ENCODE peak calls at places on chromosomes 5 and 9, in ten cellular contexts. One of them, this sample, is unnamed.

GRCh38 chr9:119052339-119053030 is 316.8 kb downstream of the BRINP1 start:
- DNase-seq in endothelial cell of umbilical vein: no peak
- DNase-seq in HCT116: no peak
- DNase-seq in neural progenitor cell: no peak
- DNase-seq in PC-9: peak
- DNase-seq in PC-3: no peak
- DNase-seq in fibroblast of lung: no peak
- DNase-seq in GM23248: no peak
- DNase-seq in keratinocyte: no peak
- DNase-seq in mammary epithelial cell: peak
- DNase-seq in this sample: no peak

GRCh38 chr5:132466453-132467291 is 23.9 kb downstream of the IRF1 start:
- DNase-seq in neural progenitor cell: no peak
- DNase-seq in HCT116: no peak
- DNase-seq in PC-3: no peak
- DNase-seq in fibroblast of lung: peak
- DNase-seq in GM23248: no peak
- DNase-seq in mammary epithelial cell: peak
- DNase-seq in PC-9: peak
- DNase-seq in endothelial cell of umbilical vein: peak
- DNase-seq in keratinocyte: peak
- DNase-seq in this sample: no peak

GRCh38 chr5:107698286-107698685 is 27.5 kb upstream of the EFNA5 start:
- DNase-seq in PC-3: no peak
- DNase-seq in keratinocyte: no peak
- DNase-seq in mammary epithelial cell: no peak
- DNase-seq in HCT116: no peak
- DNase-seq in GM23248: peak
- DNase-seq in endothelial cell of umbilical vein: no peak
- DNase-seq in fibroblast of lung: no peak
- DNase-seq in neural progenitor cell: no peak
- DNase-seq in PC-9: no peak
- DNase-seq in this sample: no peak

GRCh38 chr5:59424515-59424914 is 469.0 kb downstream of the PDE4D start:
- DNase-seq in GM23248: no peak
- DNase-seq in keratinocyte: no peak
- DNase-seq in PC-3: no peak
- DNase-seq in HCT116: no peak
- DNase-seq in fibroblast of lung: no peak
- DNase-seq in PC-9: no peak
- DNase-seq in neural progenitor cell: no peak
- DNase-seq in mammary epithelial cell: no peak
- DNase-seq in endothelial cell of umbilical vein: no peak
- DNase-seq in this sample: no peak

GRCh38 chr5:59049070-59049469 is 466.2 kb downstream of the RAB3C start:
- DNase-seq in fibroblast of lung: no peak
- DNase-seq in PC-3: peak
- DNase-seq in neural progenitor cell: no peak
- DNase-seq in mammary epithelial cell: no peak
- DNase-seq in HCT116: no peak
- DNase-seq in PC-9: no peak
- DNase-seq in GM23248: no peak
- DNase-seq in keratinocyte: no peak
- DNase-seq in endothelial cell of umbilical vein: no peak
- DNase-seq in this sample: no peak

GRCh38 chr5:139634541-139634940 is 13.6 kb upstream of the CXXC5 start:
- DNase-seq in keratinocyte: no peak
- DNase-seq in GM23248: no peak
- DNase-seq in HCT116: no peak
- DNase-seq in PC-9: no peak
- DNase-seq in mammary epithelial cell: no peak
- DNase-seq in endothelial cell of umbilical vein: no peak
- DNase-seq in neural progenitor cell: no peak
- DNase-seq in PC-3: no peak
- DNase-seq in fibroblast of lung: no peak
- DNase-seq in this sample: no peak

GRCh38 chr5:160539431-160539830 is 117.8 kb downstream of the PTTG1 start:
- DNase-seq in GM23248: peak
- DNase-seq in HCT116: no peak
- DNase-seq in PC-3: peak
- DNase-seq in endothelial cell of umbilical vein: no peak
- DNase-seq in PC-9: no peak
- DNase-seq in fibroblast of lung: no peak
- DNase-seq in keratinocyte: no peak
- DNase-seq in neural progenitor cell: no peak
- DNase-seq in mammary epithelial cell: peak
- DNase-seq in this sample: no peak

GRCh38 chr5:33362915-33363314 is 77.8 kb upstream of the TARS1 start:
- DNase-seq in endothelial cell of umbilical vein: peak
- DNase-seq in keratinocyte: no peak
- DNase-seq in mammary epithelial cell: no peak
- DNase-seq in PC-9: no peak
- DNase-seq in HCT116: no peak
- DNase-seq in PC-3: no peak
- DNase-seq in neural progenitor cell: peak
- DNase-seq in GM23248: no peak
- DNase-seq in fibroblast of lung: peak
- DNase-seq in this sample: no peak

GRCh38 chr9:136372561-136373299 is 739 bp downstream of the CARD9 start:
- DNase-seq in PC-9: peak
- DNase-seq in endothelial cell of umbilical vein: peak
- DNase-seq in PC-3: peak
- DNase-seq in keratinocyte: no peak
- DNase-seq in neural progenitor cell: peak
- DNase-seq in GM23248: peak
- DNase-seq in HCT116: no peak
- DNase-seq in fibroblast of lung: peak
- DNase-seq in mammary epithelial cell: peak
- DNase-seq in this sample: no peak

GRCh38 chr9:98781588-98782383 is 14.6 kb downstream of the ANKS6 start:
- DNase-seq in neural progenitor cell: no peak
- DNase-seq in GM23248: no peak
- DNase-seq in PC-3: peak
- DNase-seq in endothelial cell of umbilical vein: no peak
- DNase-seq in HCT116: peak
- DNase-seq in mammary epithelial cell: peak
- DNase-seq in keratinocyte: peak
- DNase-seq in fibroblast of lung: no peak
- DNase-seq in PC-9: peak
- DNase-seq in this sample: no peak

GRCh38 chr9:132857031-132857430 is 21.1 kb downstream of the AK8 start:
- DNase-seq in PC-9: no peak
- DNase-seq in fibroblast of lung: peak
- DNase-seq in mammary epithelial cell: no peak
- DNase-seq in HCT116: no peak
- DNase-seq in neural progenitor cell: peak
- DNase-seq in endothelial cell of umbilical vein: no peak
- DNase-seq in keratinocyte: no peak
- DNase-seq in PC-3: no peak
- DNase-seq in GM23248: peak
- DNase-seq in this sample: no peak

GRCh38 chr5:113053614-113054013 is 77.0 kb downstream of the DCP2 start:
- DNase-seq in neural progenitor cell: no peak
- DNase-seq in fibroblast of lung: peak
- DNase-seq in HCT116: no peak
- DNase-seq in PC-9: peak
- DNase-seq in PC-3: no peak
- DNase-seq in mammary epithelial cell: no peak
- DNase-seq in GM23248: no peak
- DNase-seq in endothelial cell of umbilical vein: no peak
- DNase-seq in keratinocyte: no peak
- DNase-seq in this sample: no peak

GRCh38 chr5:135039526-135040296 is 5.7 kb upstream of the PITX1 start:
- DNase-seq in mammary epithelial cell: peak
- DNase-seq in PC-3: no peak
- DNase-seq in endothelial cell of umbilical vein: no peak
- DNase-seq in HCT116: no peak
- DNase-seq in GM23248: no peak
- DNase-seq in PC-9: peak
- DNase-seq in neural progenitor cell: peak
- DNase-seq in keratinocyte: no peak
- DNase-seq in fibroblast of lung: no peak
- DNase-seq in this sample: no peak

GRCh38 chr9:37994639-37995347 is 74.2 kb downstream of the SHB start:
- DNase-seq in endothelial cell of umbilical vein: peak
- DNase-seq in HCT116: no peak
- DNase-seq in neural progenitor cell: no peak
- DNase-seq in PC-3: no peak
- DNase-seq in GM23248: peak
- DNase-seq in keratinocyte: peak
- DNase-seq in PC-9: no peak
- DNase-seq in fibroblast of lung: peak
- DNase-seq in mammary epithelial cell: no peak
- DNase-seq in this sample: peak

GRCh38 chr5:10663531-10664183 is 97.4 kb downstream of the DAP start:
- DNase-seq in PC-3: peak
- DNase-seq in neural progenitor cell: peak
- DNase-seq in mammary epithelial cell: no peak
- DNase-seq in fibroblast of lung: peak
- DNase-seq in GM23248: peak
- DNase-seq in keratinocyte: no peak
- DNase-seq in HCT116: no peak
- DNase-seq in endothelial cell of umbilical vein: no peak
- DNase-seq in PC-9: no peak
- DNase-seq in this sample: no peak

GRCh38 chr9:101564252-101564651 is 30.5 kb downstream of the PPP3R2 start:
- DNase-seq in GM23248: no peak
- DNase-seq in PC-9: no peak
- DNase-seq in fibroblast of lung: no peak
- DNase-seq in HCT116: no peak
- DNase-seq in neural progenitor cell: no peak
- DNase-seq in mammary epithelial cell: no peak
- DNase-seq in PC-3: no peak
- DNase-seq in endothelial cell of umbilical vein: no peak
- DNase-seq in keratinocyte: no peak
- DNase-seq in this sample: no peak

GRCh38 chr5:76620166-76620565 is 3.0 kb downstream of the F2RL2 start:
- DNase-seq in HCT116: no peak
- DNase-seq in PC-3: no peak
- DNase-seq in fibroblast of lung: no peak
- DNase-seq in keratinocyte: no peak
- DNase-seq in PC-9: no peak
- DNase-seq in endothelial cell of umbilical vein: no peak
- DNase-seq in mammary epithelial cell: no peak
- DNase-seq in neural progenitor cell: no peak
- DNase-seq in GM23248: no peak
- DNase-seq in this sample: no peak

GRCh38 chr5:38718874-38719391 is 126.9 kb upstream of the OSMR start:
- DNase-seq in fibroblast of lung: peak
- DNase-seq in GM23248: peak
- DNase-seq in HCT116: no peak
- DNase-seq in neural progenitor cell: no peak
- DNase-seq in keratinocyte: no peak
- DNase-seq in PC-3: no peak
- DNase-seq in mammary epithelial cell: no peak
- DNase-seq in PC-9: no peak
- DNase-seq in endothelial cell of umbilical vein: no peak
- DNase-seq in this sample: peak

GRCh38 chr5:92909545-92909962 is 671.5 kb downstream of the NR2F1-AS1 start:
- DNase-seq in endothelial cell of umbilical vein: peak
- DNase-seq in mammary epithelial cell: no peak
- DNase-seq in PC-9: no peak
- DNase-seq in PC-3: peak
- DNase-seq in keratinocyte: no peak
- DNase-seq in HCT116: no peak
- DNase-seq in neural progenitor cell: peak
- DNase-seq in GM23248: peak
- DNase-seq in fibroblast of lung: peak
- DNase-seq in this sample: peak

DNA sequence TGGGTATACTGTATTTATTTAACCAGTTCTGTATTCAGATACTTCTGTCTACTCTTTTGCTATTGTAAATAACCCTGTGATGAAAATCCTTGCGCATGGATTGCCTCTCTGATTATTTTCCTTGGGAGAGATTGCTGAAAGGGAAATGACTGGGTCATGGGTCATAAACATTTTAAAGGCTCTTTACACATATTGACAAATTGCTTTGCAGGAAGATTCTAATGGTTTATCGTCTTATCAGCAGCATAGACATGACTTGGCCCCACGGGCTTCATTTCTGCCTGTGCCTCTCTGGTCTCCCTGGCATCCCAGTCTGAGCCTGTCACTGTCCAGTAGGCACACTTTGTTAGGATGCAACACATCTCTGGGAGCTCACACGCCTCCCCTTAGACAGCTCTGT is 52.3 kb downstream of the RGS3 start:
- DNase-seq in HCT116: no peak
- DNase-seq in endothelial cell of umbilical vein: no peak
- DNase-seq in fibroblast of lung: peak
- DNase-seq in PC-9: no peak
- DNase-seq in keratinocyte: no peak
- DNase-seq in mammary epithelial cell: no peak
- DNase-seq in GM23248: no peak
- DNase-seq in neural progenitor cell: no peak
- DNase-seq in PC-3: no peak
- DNase-seq in this sample: no peak
- TF ChIP-seq EZH2 in HCT116: no peak
- TF ChIP-seq EZH2 in endothelial cell of umbilical vein: no peak
- TF ChIP-seq EZH2 in fibroblast of lung: no peak
- TF ChIP-seq EZH2 in PC-9: no peak
- TF ChIP-seq EZH2 in keratinocyte: no peak
- TF ChIP-seq EZH2 in mammary epithelial cell: no peak
- TF ChIP-seq EZH2 in GM23248: no peak
- TF ChIP-seq EZH2 in neural progenitor cell: no peak
- TF ChIP-seq EZH2 in PC-3: no peak
- TF ChIP-seq EZH2 in this sample: no peak

GRCh38 chr5:149724130-149724850 is 5.8 kb upstream of the PPARGC1B start:
- DNase-seq in keratinocyte: no peak
- DNase-seq in HCT116: no peak
- DNase-seq in mammary epithelial cell: no peak
- DNase-seq in GM23248: no peak
- DNase-seq in endothelial cell of umbilical vein: no peak
- DNase-seq in PC-3: no peak
- DNase-seq in fibroblast of lung: no peak
- DNase-seq in PC-9: no peak
- DNase-seq in neural progenitor cell: no peak
- DNase-seq in this sample: no peak
- H3K4me3 ChIP-seq in keratinocyte: no peak
- H3K4me3 ChIP-seq in HCT116: no peak
- H3K4me3 ChIP-seq in mammary epithelial cell: no peak
- H3K4me3 ChIP-seq in GM23248: no peak
- H3K4me3 ChIP-seq in endothelial cell of umbilical vein: no peak
- H3K4me3 ChIP-seq in PC-3: no peak
- H3K4me3 ChIP-seq in fibroblast of lung: no peak
- H3K4me3 ChIP-seq in PC-9: no peak
- H3K4me3 ChIP-seq in neural progenitor cell: no peak
- H3K4me3 ChIP-seq in this sample: no peak

GRCh38 chr5:34957857-34958690 is 28.7 kb downstream of the DNAJC21 start:
- DNase-seq in HCT116: no peak
- DNase-seq in neural progenitor cell: peak
- DNase-seq in GM23248: peak
- DNase-seq in PC-3: peak
- DNase-seq in fibroblast of lung: peak
- DNase-seq in PC-9: no peak
- DNase-seq in endothelial cell of umbilical vein: peak
- DNase-seq in mammary epithelial cell: no peak
- DNase-seq in keratinocyte: no peak
- DNase-seq in this sample: peak
- H3K27ac ChIP-seq in HCT116: no peak
- H3K27ac ChIP-seq in neural progenitor cell: no peak
- H3K27ac ChIP-seq in GM23248: peak
- H3K27ac ChIP-seq in PC-3: no peak
- H3K27ac ChIP-seq in fibroblast of lung: no peak
- H3K27ac ChIP-seq in PC-9: no peak
- H3K27ac ChIP-seq in endothelial cell of umbilical vein: no peak
- H3K27ac ChIP-seq in mammary epithelial cell: no peak
- H3K27ac ChIP-seq in keratinocyte: no peak
- H3K27ac ChIP-seq in this sample: no peak

GRCh38 chr9:124017929-124018730 is 6.6 kb downstream of the LHX2 start:
- DNase-seq in GM23248: no peak
- DNase-seq in endothelial cell of umbilical vein: no peak
- DNase-seq in PC-3: no peak
- DNase-seq in PC-9: no peak
- DNase-seq in neural progenitor cell: peak
- DNase-seq in fibroblast of lung: no peak
- DNase-seq in mammary epithelial cell: no peak
- DNase-seq in HCT116: no peak
- DNase-seq in keratinocyte: no peak
- DNase-seq in this sample: no peak
- TF ChIP-seq EZH2 in GM23248: peak
- TF ChIP-seq EZH2 in endothelial cell of umbilical vein: peak
- TF ChIP-seq EZH2 in PC-3: no peak
- TF ChIP-seq EZH2 in PC-9: no peak
- TF ChIP-seq EZH2 in neural progenitor cell: no peak
- TF ChIP-seq EZH2 in fibroblast of lung: peak
- TF ChIP-seq EZH2 in mammary epithelial cell: no peak
- TF ChIP-seq EZH2 in HCT116: no peak
- TF ChIP-seq EZH2 in keratinocyte: peak
- TF ChIP-seq EZH2 in this sample: peak